ENCODE peak calls at places on chromosomes 3 and 15, in four cellular contexts. B is hepatocyte, O is sigmoid colon, M is A549. K is an unnamed sample. For H3K4me1, the result is how much of the 10 kb centered on the place peaks cover.

GRCh38 chr15:41832875-41833274 is 5.0 kb downstream of the JMJD7 start:
- DNase-seq in O (no peak), B (no peak), M (no peak), K (peak)

GRCh38 chr3:45143673-45144670 is 2.2 kb downstream of the CDCP1 start:
- DNase-seq in M (no peak), B (no peak), O (no peak), K (no peak)

GRCh38 chr3:171614318-171614967 is 154.2 kb upstream of the TNIK start:
- DNase-seq in B (peak), M (no peak), O (no peak), K (no peak)

GRCh38 chr3:160180581-160181216 is 44.5 kb upstream of the C3orf80 start:
- DNase-seq in O (peak), B (peak), M (no peak), K (no peak)

GRCh38 chr3:16897254-16897926 is 12.6 kb downstream of the PLCL2 start:
- DNase-seq in M (peak), O (no peak), B (peak), K (no peak)

GRCh38 chr3:73279-73678 is 123.3 kb upstream of the CHL1 start:
- DNase-seq in M (no peak), B (no peak), O (no peak), K (no peak)

GRCh38 chr15:80343610-80344009 is 60.6 kb upstream of the ARNT2 start:
- DNase-seq in B (peak), O (no peak), M (no peak), K (peak)

GRCh38 chr3:98893740-98894139 is 7.8 kb downstream of the DCBLD2 start:
- DNase-seq in O (no peak), M (no peak), B (no peak), K (no peak)

GRCh38 chr3:188309437-188310269 is 155.7 kb downstream of the LPP start:
- DNase-seq in M (no peak), O (no peak), B (no peak), K (no peak)

GRCh38 chr3:86890997-86891396 is 100.0 kb downstream of the VGLL3 start:
- DNase-seq in B (no peak), M (no peak), O (no peak), K (no peak)

GRCh38 chr3:47848599-47849117 is 45.7 kb downstream of the DHX30 start:
- DNase-seq in O (no peak), M (no peak), B (no peak), K (no peak)

GRCh38 chr3:47851888-47852603 is 49.1 kb downstream of the DHX30 start:
- DNase-seq in B (no peak), O (no peak), M (no peak), K (no peak)

GRCh38 chr3:47849186-47850061 is 46.5 kb downstream of the DHX30 start:
- DNase-seq in B (no peak), M (no peak), O (no peak), K (no peak)

GRCh38 chr3:47850803-47851417 is 48.0 kb downstream of the DHX30 start:
- DNase-seq in M (no peak), B (no peak), O (no peak), K (no peak)

DNA sequence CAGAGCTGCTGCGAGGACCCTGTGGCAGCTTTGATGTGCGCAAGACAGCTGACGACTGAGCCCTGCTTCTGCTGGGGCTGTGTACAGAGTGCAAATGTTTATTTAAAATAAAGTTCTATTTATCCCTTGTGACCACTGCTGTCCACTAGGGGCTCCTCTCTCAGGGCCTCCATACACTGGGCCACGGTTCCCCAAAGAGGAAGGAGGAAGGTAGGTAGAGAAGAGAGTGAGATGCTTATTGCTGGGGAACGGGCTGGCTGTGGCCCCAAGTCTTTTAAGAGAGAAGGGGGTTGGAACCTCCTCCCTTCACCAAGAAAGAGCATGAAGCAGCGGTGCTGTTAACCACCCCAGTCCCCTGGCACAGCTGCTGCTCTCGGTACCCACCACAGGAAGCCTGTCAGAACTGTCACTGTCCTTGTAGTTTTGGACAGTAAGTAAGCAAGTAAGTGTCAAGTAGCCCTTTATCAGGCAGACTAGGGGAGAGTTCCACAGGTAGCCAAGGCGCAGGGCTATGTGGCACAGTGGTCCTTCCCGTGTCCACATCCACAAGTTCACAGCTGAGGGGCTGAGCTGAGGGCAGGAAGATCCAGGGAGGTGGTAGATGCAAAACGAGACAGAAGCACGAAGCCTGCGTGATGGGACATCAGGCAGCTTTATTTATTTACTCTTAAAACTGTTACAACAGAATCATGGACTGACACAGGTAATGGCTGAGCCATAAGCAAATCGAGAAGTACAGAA is 47.3 kb downstream of the DHX30 start:
- DNase-seq in M (peak), O (no peak), B (peak), K (no peak)
- TF ChIP-seq CTCF in M (peak), O (no peak), B (peak), K (no peak)

DNA sequence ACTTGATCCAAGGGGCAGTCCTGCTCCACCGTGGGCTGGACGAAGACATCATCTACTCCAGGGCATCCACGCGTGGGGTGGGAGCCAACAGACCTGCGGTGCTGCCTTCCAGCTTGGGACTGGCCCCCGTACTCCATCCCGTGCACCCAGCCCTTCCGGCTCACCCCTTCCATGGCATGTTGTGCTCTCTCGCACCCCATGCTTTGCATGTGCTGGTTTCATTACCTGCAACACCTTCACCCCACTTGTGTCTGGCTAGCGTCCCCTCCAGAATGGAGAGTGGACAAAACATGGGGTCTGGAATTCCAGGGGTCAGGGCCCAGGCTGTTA is 30.2 kb downstream of the SEMA7A start:
- DNase-seq in M (no peak), O (no peak), B (no peak), K (no peak)
- H3K4me1 ChIP-seq in M (under half), O (under half), B (under half), K (under half)

GRCh38 chr15:52052076-52052935 is 33.3 kb downstream of the MAPK6 start:
- DNase-seq in M (no peak), O (no peak), B (no peak), K (no peak)

GRCh38 chr15:52056001-52056400 is 37.0 kb downstream of the MAPK6 start:
- DNase-seq in O (no peak), M (no peak), B (no peak), K (no peak)

GRCh38 chr15:52054381-52054780 is 35.4 kb downstream of the MAPK6 start:
- DNase-seq in B (no peak), M (peak), O (no peak), K (no peak)

DNA sequence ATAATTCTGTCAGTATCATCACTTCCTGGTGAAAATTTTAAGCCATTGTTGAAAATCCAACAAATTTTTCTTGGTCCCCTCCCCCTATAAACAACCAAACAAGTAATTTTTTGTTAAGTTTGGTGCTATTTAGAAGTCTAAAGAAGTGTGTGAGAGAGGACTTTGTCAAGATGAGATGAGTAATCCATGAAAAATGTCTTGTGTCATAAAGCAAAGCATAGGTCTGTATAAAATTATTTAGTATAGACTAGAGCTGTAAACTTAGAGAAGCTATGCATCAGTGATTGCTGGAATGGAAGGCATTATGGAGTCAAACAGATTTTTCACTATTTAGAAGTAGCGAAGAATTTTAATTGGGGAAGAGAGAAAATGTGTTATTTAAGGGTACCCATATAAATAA is 31.4 kb downstream of the MAPK6 start:
- DNase-seq in B (no peak), O (no peak), M (peak), K (no peak)
- TF ChIP-seq CTCF in B (no peak), O (no peak), M (no peak), K (no peak)

DNA sequence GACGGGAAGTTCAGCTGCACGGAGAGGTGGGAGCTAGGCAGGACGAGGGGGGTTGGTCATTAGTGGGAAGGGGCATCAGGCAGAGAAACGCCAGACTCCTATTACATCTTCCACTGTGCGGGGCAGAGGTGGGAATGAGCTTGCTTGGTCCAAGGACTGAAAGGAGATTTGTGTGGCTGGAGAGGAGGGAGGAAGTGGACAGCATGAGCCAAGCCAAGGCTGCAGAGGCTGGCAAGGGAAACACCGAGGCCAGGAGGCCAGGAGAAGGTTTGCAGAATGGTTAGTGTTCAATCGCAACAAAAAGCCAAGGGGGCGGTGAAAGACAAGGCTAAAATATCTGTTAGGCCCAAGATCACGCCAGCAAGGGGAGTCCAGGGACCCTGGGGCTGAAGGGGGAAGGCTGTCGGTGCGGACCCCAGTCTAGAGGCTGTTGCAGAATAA is 75.9 kb downstream of the CPN2 start:
- DNase-seq in M (peak), O (peak), B (no peak), K (no peak)
- H3K4me1 ChIP-seq in M (under half), O (half or more), B (half or more), K (half or more)

GRCh38 chr15:49620658-49621326 is at the start of the genes DTWD1 and FAM227B:
- DNase-seq in M (peak), O (peak), B (peak), K (peak)
- TF ChIP-seq CTCF in M (no peak), O (no peak), B (no peak), K (no peak)

GRCh38 chr15:70475921-70476320 is 287.4 kb downstream of the UACA start:
- DNase-seq in B (no peak), M (peak), O (no peak), K (no peak)
- H3K4me1 ChIP-seq in B (under half), M (under half), O (under half), K (under half)

GRCh38 chr15:56918046-56918906 is at the start of gene TCF12:
- DNase-seq in B (peak), M (peak), O (peak), K (peak)
- TF ChIP-seq CTCF in B (peak), M (peak), O (peak), K (no peak)

GRCh38 chr3:133181364-133182254 is 143.4 kb downstream of the TMEM108 start:
- DNase-seq in O (no peak), M (no peak), B (no peak), K (no peak)
- H3K4me1 ChIP-seq in O (under half), M (under half), B (under half), K (under half)

GRCh38 chr3:134449277-134449676 is 36.5 kb downstream of the ANAPC13 start:
- DNase-seq in M (peak), B (no peak), O (no peak), K (peak)

GRCh38 chr3:134456121-134456520 is 29.7 kb downstream of the ANAPC13 start:
- DNase-seq in O (no peak), M (no peak), B (no peak), K (no peak)

GRCh38 chr3:134449951-134450350 is 35.8 kb downstream of the ANAPC13 start:
- DNase-seq in B (no peak), M (no peak), O (no peak), K (no peak)

GRCh38 chr3:134457331-134458125 is 28.3 kb downstream of the ANAPC13 start:
- DNase-seq in M (no peak), B (no peak), O (no peak), K (no peak)

GRCh38 chr3:134453631-134454030 is 32.2 kb downstream of the ANAPC13 start:
- DNase-seq in B (no peak), O (no peak), M (peak), K (no peak)
- TF ChIP-seq CTCF in B (peak), O (no peak), M (no peak), K (no peak)

GRCh38 chr3:183613366-183614293 is 21.8 kb upstream of the KLHL24 start:
- DNase-seq in M (no peak), O (no peak), B (no peak), K (no peak)
- H3K4me1 ChIP-seq in M (under half), O (under half), B (under half), K (under half)

K was measured in stomach.